ENCODE peak calls at places on chromosomes 12 and 14, in seven cellular contexts. Q, Z, Y, G, D, E and T are unnamed samples.

GRCh38 chr14:49880267-49881064 is 12.4 kb upstream of the ARF6 start:
- DNase-seq in Z (peak; percentile 44), Y (no peak), E (no peak), D (peak; percentile 52), Q (no peak), G (no peak), T (no peak)

GRCh38 chr12:10454531-10454930 is 1.4 kb upstream of the KLRC1 start:
- DNase-seq in D (peak; percentile 12), Q (no peak), Z (peak; percentile 1), Y (no peak), E (no peak), G (no peak), T (no peak)

GRCh38 chr14:24426912-24427536 is 2.4 kb downstream of the CBLN3 start:
- DNase-seq in E (no peak), Z (no peak), G (no peak), Q (no peak), Y (no peak), D (no peak), T (no peak)

GRCh38 chr12:64687816-64688599 is 71.2 kb downstream of the GNS start:
- DNase-seq in D (peak; percentile 70), E (no peak), Q (peak; percentile 70), G (no peak), Z (peak; percentile 89), Y (no peak), T (no peak)

GRCh38 chr12:65765436-65765813 is 58.9 kb upstream of the HMGA2 start:
- DNase-seq in Y (no peak), E (no peak), Z (peak; percentile 75), G (no peak), D (peak; percentile 82), Q (peak; percentile 53), T (no peak)

GRCh38 chr12:69044887-69045286 is 111.9 kb upstream of the CPM start:
- DNase-seq in Z (no peak), D (peak; percentile 41), G (no peak), Q (no peak), Y (no peak), E (no peak), T (no peak)

GRCh38 chr12:72546106-72546505 is 273.9 kb downstream of the TRHDE start:
- DNase-seq in Y (no peak), Q (peak; percentile 48), D (no peak), G (no peak), Z (peak; percentile 49), E (no peak), T (no peak)

GRCh38 chr12:109617496-109617895 is 43.9 kb downstream of the MVK start:
- DNase-seq in E (no peak), D (no peak), G (no peak), Y (no peak), Q (no peak), Z (no peak), T (no peak)

GRCh38 chr14:73295198-73295796 is 58.0 kb downstream of the PAPLN start:
- DNase-seq in Z (peak; percentile 61), Q (peak; percentile 65), D (peak; percentile 53), E (no peak), Y (no peak), G (no peak), T (no peak)

GRCh38 chr12:57242329-57242690 is 8.7 kb downstream of the STAC3 start:
- DNase-seq in Y (peak; percentile 66), Z (peak; percentile 31), Q (no peak), E (no peak), D (no peak), G (no peak), T (no peak)

GRCh38 chr12:132393991-132394949 is 64.9 kb upstream of the GALNT9 start:
- DNase-seq in Q (no peak), G (no peak), D (no peak), Z (no peak), Y (no peak), E (peak; percentile 15), T (no peak)

GRCh38 chr14:100536141-100536540 is 51.1 kb downstream of the BEGAIN start:
- DNase-seq in Z (no peak), Y (no peak), D (no peak), G (no peak), E (no peak), Q (no peak), T (no peak)

GRCh38 chr12:85147331-85147730 is 111.2 kb downstream of the LRRIQ1 start:
- DNase-seq in Z (no peak), E (no peak), G (no peak), Y (no peak), D (no peak), Q (no peak), T (no peak)

GRCh38 chr12:65208125-65208524 is 38.7 kb downstream of the LEMD3 start:
- DNase-seq in E (no peak), Q (no peak), Y (no peak), G (no peak), D (no peak), Z (no peak), T (no peak)

GRCh38 chr12:2004113-2004929 is at the start of gene DCP1B:
- DNase-seq in E (peak; percentile 90), Y (peak; percentile 97), G (peak; percentile 94), Q (peak; percentile 98), Z (peak; percentile 100), D (peak; percentile 97), T (peak; percentile 91)

GRCh38 chr14:32785585-32785984 is 153.1 kb upstream of the NPAS3 start:
- DNase-seq in Q (no peak), D (no peak), E (no peak), G (no peak), Y (no peak), Z (no peak), T (no peak)

GRCh38 chr12:45775465-45775864 is 46.0 kb downstream of the ARID2 start:
- DNase-seq in E (no peak), G (no peak), Y (no peak), D (no peak), Z (no peak), Q (no peak), T (no peak)

GRCh38 chr14:32327255-32327961 is 1.7 kb upstream of the AKAP6 start:
- DNase-seq in E (no peak), Y (no peak), Q (no peak), Z (no peak), G (no peak), D (no peak), T (no peak)

GRCh38 chr12:63150255-63151060 is 543 bp downstream of the AVPR1A start:
- DNase-seq in G (peak; percentile 56), E (no peak), Y (peak; percentile 15), Q (no peak), Z (peak; percentile 24), D (no peak), T (no peak)

GRCh38 chr14:56805201-56805991 is 4.9 kb downstream of the OTX2 start:
- DNase-seq in G (no peak), Y (no peak), D (no peak), Z (no peak), E (no peak), Q (no peak), T (no peak)

GRCh38 chr14:56801920-56802319 is 8.4 kb downstream of the OTX2 start:
- DNase-seq in G (no peak), Q (no peak), D (no peak), Z (no peak), Y (no peak), E (no peak), T (no peak)

GRCh38 chr14:56807586-56808168 is 2.6 kb downstream of the OTX2 start:
- DNase-seq in Q (no peak), G (no peak), Y (no peak), E (no peak), D (no peak), Z (no peak), T (no peak)

GRCh38 chr14:56805992-56806737 is 4.1 kb downstream of the OTX2 start:
- DNase-seq in E (no peak), Q (no peak), Z (no peak), G (no peak), D (no peak), Y (no peak), T (no peak)

GRCh38 chr14:56803816-56804535 is 6.3 kb downstream of the OTX2 start:
- DNase-seq in Q (no peak), E (no peak), Y (no peak), G (no peak), Z (no peak), D (no peak), T (no peak)
- H3K4me3 ChIP-seq in Q (no peak overlapping the region), E (no peak overlapping the region), Y (no peak overlapping the region), G (peak overlapping the region; percentile 80), Z (no peak overlapping the region), D (no peak overlapping the region), T (no peak overlapping the region)

DNA sequence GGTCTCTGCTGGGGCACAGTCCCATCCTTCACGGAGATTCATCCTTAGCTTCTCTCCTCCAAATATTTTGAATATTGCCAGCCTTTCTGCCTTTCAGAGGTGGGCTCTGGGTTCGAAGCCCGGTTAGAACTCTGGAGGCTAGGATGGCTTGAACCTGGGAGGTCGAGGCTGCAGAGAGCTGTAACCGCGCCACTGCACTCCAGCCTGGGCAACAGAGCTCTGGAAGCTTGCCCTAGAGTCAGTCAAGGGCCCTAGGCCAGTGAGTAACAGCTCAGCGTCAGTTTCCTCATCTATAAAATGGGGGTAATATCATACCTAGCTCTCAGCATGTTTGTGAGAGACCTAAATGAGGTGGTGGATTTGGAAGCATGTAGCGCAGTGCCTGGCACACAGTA is 3.2 kb downstream of the PTPN6 start:
- DNase-seq in E (no peak), D (no peak), Z (no peak), G (no peak), Y (no peak), Q (no peak), T (no peak)
- H3K4me3 ChIP-seq in E (peak overlapping the region; percentile 80), D (no peak overlapping the region), Z (no peak overlapping the region), G (no peak overlapping the region), Y (peak overlapping the region; percentile 4), Q (no peak overlapping the region), T (no peak overlapping the region)

DNA sequence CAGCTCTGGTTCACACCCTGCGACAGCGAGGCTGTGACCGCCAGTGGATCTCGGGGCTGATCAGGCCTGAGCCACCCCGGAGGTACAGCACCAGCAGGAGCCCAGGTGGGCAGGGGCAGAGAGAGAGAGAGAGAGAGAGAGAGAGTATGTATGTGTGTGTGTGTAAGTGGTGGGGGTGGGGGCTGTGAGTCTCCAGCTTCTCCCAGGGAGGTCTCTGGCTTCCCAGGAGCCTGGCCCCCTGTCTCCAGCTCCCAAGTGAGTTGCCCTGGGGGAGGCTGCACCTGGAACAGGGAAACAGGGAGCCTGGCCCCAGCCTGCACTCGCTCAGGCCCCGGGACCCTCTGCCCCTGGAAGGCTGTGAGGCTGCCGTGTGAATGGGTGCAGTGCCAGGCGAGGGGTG is 2.0 kb downstream of the C14orf180 start:
- DNase-seq in Q (no peak), G (no peak), D (no peak), E (no peak), Y (no peak), Z (no peak), T (no peak)
- H3K4me3 ChIP-seq in Q (no peak overlapping the region), G (no peak overlapping the region), D (no peak overlapping the region), E (no peak overlapping the region), Y (peak overlapping the region; percentile 34), Z (no peak overlapping the region), T (no peak overlapping the region)

GRCh38 chr12:51961834-51962233 is 10.3 kb downstream of the ACVR1B start:
- DNase-seq in G (no peak), E (no peak), Q (no peak), D (no peak), Y (no peak), Z (no peak), T (no peak)

GRCh38 chr12:51959921-51960320 is 8.4 kb downstream of the ACVR1B start:
- DNase-seq in Y (no peak), G (no peak), Z (no peak), D (no peak), E (no peak), Q (no peak), T (no peak)

GRCh38 chr12:51960488-51960887 is 9.0 kb downstream of the ACVR1B start:
- DNase-seq in D (no peak), Z (no peak), G (no peak), E (no peak), Y (no peak), Q (no peak), T (no peak)

GRCh38 chr12:51959211-51959610 is 7.7 kb downstream of the ACVR1B start:
- DNase-seq in D (peak; percentile 66), G (no peak), Z (peak; percentile 51), Y (peak; percentile 24), Q (peak; percentile 63), E (no peak), T (no peak)

GRCh38 chr12:51960890-51961289 is 9.4 kb downstream of the ACVR1B start:
- DNase-seq in E (no peak), Z (no peak), Q (no peak), G (no peak), D (no peak), Y (no peak), T (no peak)
- H3K4me3 ChIP-seq in E (no peak overlapping the region), Z (no peak overlapping the region), Q (no peak overlapping the region), G (no peak overlapping the region), D (no peak overlapping the region), Y (no peak overlapping the region), T (no peak overlapping the region)